ENCODE peak calls at places on chromosomes 5 and 9, in six cellular contexts. R is stimulated activated CD8-positive, alpha-beta memory T cell treated with anti-CD3 and anti-CD28 coated beads, Interleukin-15, amount 100 ng/mL, for 24 hours; L is AG10803; O is Caco-2; H is Kasumi-1; U is T-helper 2 cell. F is an unnamed sample.

GRCh38 chr9:21121079-21121478 is 20.6 kb downstream of the IFNW1 start:
- DNase-seq in L (no peak), H (no peak), R (no peak), U (no peak), O (no peak), F (no peak)

GRCh38 chr5:87650284-87650683 is 237.6 kb upstream of the CCNH start:
- DNase-seq in H (no peak), U (no peak), R (no peak), O (no peak), L (no peak), F (no peak)

GRCh38 chr9:13567833-13568232 is 288.3 kb upstream of the MPDZ start:
- DNase-seq in H (no peak), R (no peak), O (no peak), L (no peak), U (no peak), F (no peak)

GRCh38 chr5:135211791-135212190 is 177.8 kb upstream of the PITX1 start:
- DNase-seq in U (no peak), R (no peak), H (no peak), O (no peak), L (no peak), F (no peak)

GRCh38 chr9:137387034-137387890 is 35.7 kb downstream of the EXD3 start:
- DNase-seq in R (no peak), L (no peak), H (no peak), O (no peak), U (peak), F (no peak)

GRCh38 chr9:36207016-36207415 is 16.3 kb downstream of the CLTA start:
- DNase-seq in H (no peak), R (no peak), U (no peak), O (no peak), L (no peak), F (no peak)

GRCh38 chr5:149301744-149302380 is 30.2 kb downstream of the AFAP1L1 start:
- DNase-seq in R (no peak), H (no peak), O (no peak), L (peak), U (no peak), F (no peak)

GRCh38 chr5:173663810-173664526 is 47.5 kb upstream of the BOD1 start:
- DNase-seq in H (peak), L (no peak), O (no peak), U (no peak), R (no peak), F (peak)

GRCh38 chr5:677131-678101 is 15.7 kb downstream of the TPPP start:
- DNase-seq in L (no peak), H (no peak), R (no peak), U (no peak), O (no peak), F (no peak)

GRCh38 chr9:20319641-20320337 is 302.5 kb downstream of the MLLT3 start:
- DNase-seq in H (no peak), U (peak), O (no peak), R (no peak), L (peak), F (no peak)

GRCh38 chr5:131224387-131225191 is 39.3 kb upstream of the CDC42SE2 start:
- DNase-seq in H (no peak), L (no peak), O (no peak), R (no peak), U (peak), F (peak)

GRCh38 chr5:78273436-78273835 is 21.1 kb downstream of the AP3B1 start:
- DNase-seq in U (no peak), L (no peak), H (no peak), O (no peak), R (no peak), F (no peak)

GRCh38 chr9:136576269-136576626 is 30.4 kb upstream of the NOTCH1 start:
- DNase-seq in R (no peak), U (peak), O (no peak), L (peak), H (no peak), F (no peak)

GRCh38 chr9:124216474-124217176 is 41.1 kb upstream of the NEK6 start:
- DNase-seq in U (peak), H (peak), R (no peak), L (no peak), O (no peak), F (peak)

GRCh38 chr9:119322137-119322695 is 47.0 kb downstream of the BRINP1 start:
- DNase-seq in H (no peak), U (no peak), O (no peak), R (no peak), L (no peak), F (no peak)

GRCh38 chr9:5971740-5972139 is 43.7 kb downstream of the RANBP6 start:
- DNase-seq in H (no peak), O (no peak), U (peak), L (peak), R (no peak), F (no peak)

GRCh38 chr9:6502399-6502798 is 89.4 kb downstream of the UHRF2 start:
- DNase-seq in O (no peak), R (no peak), L (no peak), H (no peak), U (no peak), F (no peak)

GRCh38 chr9:12681620-12682019 is 11.6 kb upstream of the TYRP1 start:
- DNase-seq in L (peak), U (no peak), H (no peak), R (no peak), O (no peak), F (no peak)

GRCh38 chr9:69376651-69377050 is 51.6 kb downstream of the ENTREP1 start:
- DNase-seq in L (peak), O (no peak), R (no peak), U (no peak), H (no peak), F (no peak)

GRCh38 chr5:98772415-98773213 is 849 bp upstream of the RGMB start:
- DNase-seq in H (peak), O (peak), R (no peak), L (no peak), U (peak), F (no peak)

GRCh38 chr5:775960-776861 is 8.3 kb downstream of the ZDHHC11B start:
- DNase-seq in L (no peak), H (no peak), U (no peak), R (no peak), O (no peak), F (no peak)

GRCh38 chr9:114246558-114246957 is 76.3 kb upstream of the ORM1 start:
- DNase-seq in U (no peak), H (no peak), L (peak), O (no peak), R (no peak), F (no peak)

GRCh38 chr5:39189297-39189955 is 29.9 kb downstream of the FYB1 start:
- DNase-seq in O (no peak), H (peak), R (no peak), L (no peak), U (no peak), F (peak)

GRCh38 chr5:175116466-175117048 is 327.4 kb downstream of the DRD1 start:
- DNase-seq in O (no peak), R (no peak), L (no peak), H (no peak), U (no peak), F (no peak)

GRCh38 chr9:137077758-137078693 is 709 bp downstream of the UAP1L1 start:
- DNase-seq in R (no peak), L (no peak), O (no peak), H (no peak), U (peak), F (no peak)

GRCh38 chr5:10250804-10251276 is 760 bp downstream of the CCT5 start:
- DNase-seq in U (peak), H (peak), O (no peak), R (no peak), L (peak), F (no peak)

GRCh38 chr9:136711751-136712689 is at the start of gene DIPK1B:
- DNase-seq in H (no peak), R (no peak), L (no peak), O (peak), U (no peak), F (no peak)

GRCh38 chr9:109331353-109331752 is 10.5 kb upstream of the EPB41L4B start:
- DNase-seq in O (no peak), H (no peak), L (peak), U (no peak), R (no peak), F (no peak)

GRCh38 chr5:139677404-139678282 is 29.5 kb downstream of the CXXC5 start:
- DNase-seq in H (no peak), R (no peak), O (no peak), U (no peak), L (no peak), F (no peak)

GRCh38 chr5:69528015-69528414 is 32.0 kb upstream of the GTF2H2C start:
- DNase-seq in H (no peak), U (no peak), R (no peak), O (peak), L (no peak), F (no peak)

GRCh38 chr5:83340511-83340918 is 131.0 kb upstream of the VCAN start:
- DNase-seq in R (no peak), H (no peak), U (peak), O (no peak), L (peak), F (no peak)

GRCh38 chr9:121454972-121455371 is 44.7 kb downstream of the GGTA1 start:
- DNase-seq in H (no peak), R (no peak), O (no peak), U (peak), L (no peak), F (no peak)

GRCh38 chr9:5800969-5801738 is 31.8 kb downstream of the ERMP1 start:
- DNase-seq in L (peak), H (no peak), O (peak), R (no peak), U (peak), F (no peak)

GRCh38 chr5:86500947-86501346 is 116.8 kb upstream of the COX7C start:
- DNase-seq in O (peak), L (no peak), H (no peak), U (no peak), R (no peak), F (no peak)

GRCh38 chr9:128653941-128654340 is 2.7 kb downstream of the DYNC2I2 start:
- DNase-seq in L (no peak), O (no peak), R (no peak), U (no peak), H (no peak), F (no peak)

GRCh38 chr9:95018099-95018927 is 291.8 kb downstream of the AOPEP start:
- DNase-seq in R (no peak), H (no peak), O (no peak), L (peak), U (no peak), F (peak)

GRCh38 chr5:107456281-107456715 is 214.4 kb downstream of the EFNA5 start:
- DNase-seq in L (no peak), R (no peak), O (no peak), H (no peak), U (no peak), F (no peak)